ENCODE peak calls at places on chromosomes 16 and 17, in four cellular contexts. I, G, Q and C are unnamed samples.

GRCh38 chr17:286571-286970 is 66.0 kb downstream of the RPH3AL start:
- DNase-seq in I (no peak), G (no peak), Q (no peak), C (no peak)

GRCh38 chr17:43314582-43314981 is 80.8 kb upstream of the RNU2-1 start:
- DNase-seq in I (no peak), G (no peak), Q (no peak), C (no peak)

GRCh38 chr17:38861399-38861843 is 7.9 kb upstream of the RPL23 start:
- DNase-seq in I (peak; percentile 91), G (peak; percentile 67), Q (peak; percentile 67), C (peak; percentile 55)

GRCh38 chr17:63437287-63438091 is 8.6 kb downstream of the CYB561 start:
- DNase-seq in I (no peak), G (no peak), Q (peak; percentile 65), C (no peak)

GRCh38 chr17:76866774-76867577 is 1.2 kb upstream of the MGAT5B start:
- DNase-seq in I (no peak), G (no peak), Q (no peak), C (no peak)

GRCh38 chr17:418421-418751 is 65.8 kb upstream of the RPH3AL start:
- DNase-seq in I (no peak), G (no peak), Q (no peak), C (no peak)

GRCh38 chr16:56013962-56014552 is 138.9 kb upstream of the CES5A start:
- DNase-seq in I (peak; percentile 36), G (peak; percentile 45), Q (peak; percentile 20), C (peak; percentile 85)

GRCh38 chr16:75087040-75087979 is 29.3 kb downstream of the LDHD start:
- DNase-seq in I (no peak), G (peak; percentile 60), Q (peak; percentile 77), C (no peak)

GRCh38 chr17:59859444-59860025 is 33.2 kb downstream of the TUBD1 start:
- DNase-seq in I (peak; percentile 83), G (peak; percentile 71), Q (no peak), C (no peak)

GRCh38 chr16:2497116-2497630 is 16.6 kb upstream of the ATP6V0C start:
- DNase-seq in I (no peak), G (no peak), Q (peak; percentile 85), C (no peak)

GRCh38 chr16:59192551-59193199 is 458.6 kb upstream of the GOT2 start:
- DNase-seq in I (peak; percentile 42), G (peak; percentile 42), Q (peak; percentile 7), C (peak; percentile 81)

DNA sequence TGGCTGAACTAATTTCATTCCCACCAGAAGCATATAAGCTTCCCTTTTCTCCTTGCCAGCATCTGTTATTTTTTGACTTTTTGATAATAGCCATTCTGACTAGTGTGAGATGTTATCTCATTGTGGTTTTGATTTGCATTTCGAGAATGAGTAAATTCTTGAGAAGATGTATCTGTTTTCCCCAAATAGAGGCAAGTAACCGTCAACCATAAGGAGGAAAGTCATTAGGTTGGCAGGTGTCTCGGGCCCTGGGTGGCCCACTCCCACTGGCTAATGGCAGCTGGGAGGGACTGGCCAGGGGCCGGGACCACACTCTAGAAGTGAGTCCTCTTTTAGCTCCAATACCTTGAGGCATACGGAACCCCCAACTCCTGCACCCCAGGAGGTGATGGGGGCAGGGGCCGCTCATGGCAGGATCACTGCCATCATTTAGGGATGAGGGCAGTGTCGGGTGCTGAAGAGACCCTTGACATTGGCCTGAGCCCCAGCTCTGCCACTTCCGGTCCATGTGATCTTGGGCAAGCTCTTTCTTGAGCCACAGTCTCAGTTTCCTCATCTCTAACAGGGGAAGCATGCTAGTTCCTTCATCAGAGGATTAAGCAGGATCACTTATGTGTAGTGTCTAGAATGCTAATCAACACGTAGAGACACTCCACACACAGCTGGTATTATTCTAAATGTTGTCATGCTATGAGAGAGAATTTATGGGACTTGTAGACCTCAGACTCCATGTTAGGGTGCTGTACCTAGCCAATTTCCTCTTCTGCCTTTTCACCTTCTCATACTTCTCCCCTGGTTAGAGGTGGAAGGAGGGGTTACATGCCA is 44.3 kb downstream of the RGS9 start:
- DNase-seq in I (no peak), G (no peak), Q (no peak), C (no peak)
- TF ChIP-seq NR3C1 in I (no peak), G (no peak), Q (no peak), C (no peak)

GRCh38 chr16:82108101-82108500 is 61.9 kb downstream of the MPHOSPH6 start:
- DNase-seq in I (no peak), G (no peak), Q (no peak), C (no peak)
- TF ChIP-seq NR3C1 in I (no peak), G (no peak), Q (no peak), C (no peak)

GRCh38 chr17:55872374-55872773 is 121.5 kb downstream of the PCTP start:
- DNase-seq in I (no peak), G (no peak), Q (no peak), C (no peak)

GRCh38 chr17:55873017-55873758 is 122.3 kb downstream of the PCTP start:
- DNase-seq in I (no peak), G (no peak), Q (no peak), C (no peak)

GRCh38 chr17:55870044-55870443 is 119.2 kb downstream of the PCTP start:
- DNase-seq in I (no peak), G (no peak), Q (no peak), C (peak; percentile 17)
- TF ChIP-seq NR3C1 in I (no peak), G (no peak), Q (no peak), C (no peak)

GRCh38 chr16:57112403-57113041 is 20.1 kb downstream of the CPNE2 start:
- DNase-seq in I (no peak), G (no peak), Q (peak; percentile 43), C (no peak)
- TF ChIP-seq NR3C1 in I (no peak), G (no peak), Q (no peak), C (no peak)

DNA sequence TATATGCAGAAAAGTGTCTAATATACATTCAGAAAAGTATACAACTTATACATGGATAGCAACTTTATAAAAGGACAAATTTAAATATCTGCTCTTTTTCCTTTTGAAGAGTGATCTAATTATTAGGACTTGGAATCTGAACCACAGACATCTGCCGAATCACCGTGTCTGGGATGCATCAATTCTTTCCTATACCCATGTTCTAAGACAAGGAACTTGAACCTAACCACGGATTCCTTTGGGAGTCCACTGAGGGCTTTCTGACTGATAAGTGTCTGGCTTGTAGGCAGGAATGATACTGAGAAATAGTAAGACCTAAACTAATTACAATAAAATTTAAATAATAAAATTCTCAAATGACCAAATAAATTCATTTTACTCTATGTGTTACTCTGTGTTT is 54.2 kb downstream of the NDEL1 start:
- DNase-seq in I (no peak), G (no peak), Q (no peak), C (no peak)
- TF ChIP-seq NR3C1 in I (no peak), G (no peak), Q (no peak), C (no peak)